ENCODE peak calls at places on chromosomes 4 and X, in ten cellular contexts. S is tibial artery; Q is GM12892; X is OCI-LY7; P is stimulated activated CD4-positive, alpha-beta T cell treated with anti-CD3 and anti-CD28 coated beads, Interleukin-4, amount 100 ng/mL, for 1 hour; W is RWPE1; M is CD8-positive, alpha-beta memory T cell; T is HEK293T; U is stromal cell of bone marrow; F is amniotic stem cell. B is an unnamed sample.

GRCh38 chr4:82371398-82371972 is 2.3 kb downstream of the HNRNPD start:
- DNase-seq in U (no peak), P (no peak), Q (no peak), F (peak), S (no peak), M (no peak), W (peak), T (peak), X (peak), B (no peak)

GRCh38 chr4:184196730-184197355 is 20.8 kb downstream of the ENPP6 start:
- DNase-seq in F (no peak), S (no peak), T (no peak), P (no peak), W (peak), M (no peak), U (no peak), Q (no peak), X (no peak), B (no peak)

GRCh38 chrX:55488268-55488558 is 1.4 kb downstream of the USP51 start:
- DNase-seq in S (no peak), F (no peak), X (no peak), W (no peak), M (no peak), T (no peak), U (no peak), Q (no peak), P (no peak), B (no peak)

GRCh38 chr4:94714761-94715160 is 43.0 kb upstream of the BMPR1B start:
- DNase-seq in Q (no peak), F (no peak), M (no peak), S (no peak), W (no peak), U (peak), P (no peak), X (no peak), T (no peak), B (no peak)

GRCh38 chrX:44914532-44915198 is 41.7 kb downstream of the KDM6A start:
- DNase-seq in M (no peak), T (no peak), S (no peak), Q (no peak), X (no peak), F (no peak), W (no peak), U (no peak), P (no peak), B (no peak)

GRCh38 chrX:139881572-139881971 is 51.3 kb downstream of the ATP11C start:
- DNase-seq in M (no peak), Q (no peak), P (no peak), X (no peak), T (no peak), W (peak), S (no peak), U (peak), F (peak), B (no peak)

GRCh38 chr4:158065603-158066002 is 107.2 kb downstream of the GASK1B start:
- DNase-seq in P (no peak), W (no peak), T (no peak), M (no peak), Q (no peak), X (no peak), U (no peak), F (no peak), S (no peak), B (no peak)

GRCh38 chrX:107701493-107702121 is 73.3 kb downstream of the PRPS1 start:
- DNase-seq in M (no peak), S (no peak), P (no peak), W (no peak), T (no peak), F (no peak), U (no peak), X (peak), Q (no peak), B (no peak)

GRCh38 chr4:113764720-113765264 is 3.3 kb upstream of the CAMK2D start:
- DNase-seq in X (no peak), T (no peak), P (no peak), W (no peak), U (no peak), Q (no peak), M (no peak), F (no peak), S (no peak), B (no peak)

GRCh38 chr4:6633091-6633906 is 7.2 kb upstream of the MRFAP1 start:
- DNase-seq in T (no peak), S (peak), M (no peak), P (no peak), F (no peak), W (peak), X (peak), U (no peak), Q (no peak), B (no peak)

GRCh38 chr4:169151671-169152070 is 119.1 kb downstream of the SH3RF1 start:
- DNase-seq in W (no peak), U (peak), F (no peak), M (no peak), T (no peak), Q (no peak), S (no peak), P (no peak), X (no peak), B (no peak)

GRCh38 chr4:132180020-132180427 is 969.1 kb upstream of the PCDH10 start:
- DNase-seq in U (no peak), T (no peak), P (no peak), Q (no peak), S (no peak), M (no peak), X (no peak), W (peak), F (peak), B (no peak)

GRCh38 chr4:137980641-137981040 is 261.5 kb downstream of the SLC7A11 start:
- DNase-seq in P (no peak), W (no peak), X (no peak), T (no peak), M (no peak), Q (no peak), U (no peak), F (no peak), S (no peak), B (no peak)

GRCh38 chrX:115191490-115192243 is 2.5 kb downstream of the RBMXL3 start:
- DNase-seq in M (no peak), P (no peak), U (no peak), W (no peak), F (no peak), X (no peak), S (no peak), Q (no peak), T (no peak), B (no peak)

GRCh38 chr4:178917756-178918155 is 1475.5 kb upstream of the AGA start:
- DNase-seq in M (no peak), W (no peak), T (no peak), X (no peak), Q (no peak), F (no peak), P (no peak), U (no peak), S (no peak), B (no peak)

GRCh38 chr4:122007016-122007415 is 55.2 kb upstream of the TRPC3 start:
- DNase-seq in X (no peak), F (no peak), Q (no peak), W (no peak), P (no peak), S (no peak), M (no peak), U (no peak), T (no peak), B (no peak)

GRCh38 chrX:30735839-30736238 is 82.6 kb downstream of the GK start:
- DNase-seq in M (peak), P (peak), F (no peak), S (no peak), Q (peak), U (peak), W (peak), T (peak), X (peak), B (peak)

GRCh38 chr4:25096553-25097443 is 63.5 kb downstream of the SEPSECS start:
- DNase-seq in X (no peak), Q (no peak), M (no peak), F (no peak), W (no peak), U (no peak), T (no peak), S (peak), P (no peak), B (no peak)

GRCh38 chr4:33262809-33263208 is 2542.6 kb downstream of the PCDH7 start:
- DNase-seq in F (peak), W (no peak), U (peak), M (no peak), P (no peak), S (no peak), Q (no peak), X (no peak), T (peak), B (no peak)

GRCh38 chr4:7987148-7987989 is 47.7 kb upstream of the AFAP1 start:
- DNase-seq in X (peak), T (peak), M (peak), F (peak), S (peak), W (peak), U (no peak), P (peak), Q (peak), B (peak)

GRCh38 chr4:170047774-170048354 is 21.7 kb upstream of the MFAP3L start:
- DNase-seq in Q (no peak), U (peak), S (no peak), P (peak), W (peak), T (peak), M (peak), F (peak), X (peak), B (peak)

GRCh38 chr4:71189471-71189870 is 149.3 kb upstream of the SLC4A4 start:
- DNase-seq in P (no peak), Q (no peak), F (peak), S (no peak), U (no peak), M (no peak), X (no peak), T (no peak), W (no peak), B (no peak)

GRCh38 chr4:185717018-185717726 is 94.8 kb downstream of the SORBS2 start:
- DNase-seq in P (no peak), X (no peak), F (no peak), U (no peak), S (no peak), M (no peak), W (no peak), T (no peak), Q (no peak), B (peak)

GRCh38 chrX:23826653-23827052 is 43.7 kb downstream of the SAT1 start:
- DNase-seq in U (no peak), W (no peak), M (no peak), S (no peak), F (no peak), X (no peak), T (no peak), P (no peak), Q (no peak), B (no peak)

GRCh38 chrX:71160475-71160874 is 15.8 kb downstream of the NLGN3 start:
- DNase-seq in Q (no peak), X (no peak), U (no peak), T (no peak), W (no peak), F (no peak), M (no peak), S (no peak), P (no peak), B (no peak)

GRCh38 chr4:78293841-78294301 is 236.7 kb downstream of the FRAS1 start:
- DNase-seq in T (no peak), S (no peak), X (no peak), W (peak), U (no peak), M (no peak), F (peak), P (no peak), Q (no peak), B (no peak)

GRCh38 chr4:185710487-185710995 is 101.5 kb downstream of the SORBS2 start:
- DNase-seq in F (no peak), M (no peak), P (no peak), W (no peak), U (no peak), Q (no peak), S (peak), T (no peak), X (no peak), B (no peak)